ENCODE peak calls at places on chromosomes 16 and 17, in eight cellular contexts. Z, M, A, V, Q, C, K and E are unnamed samples.

GRCh38 chr16:5575846-5576245 is 478.3 kb upstream of the EEF2KMT start:
- DNase-seq in A (no peak), V (no peak), M (no peak), C (no peak), Q (no peak), K (no peak), Z (no peak), E (no peak)

GRCh38 chr17:59388070-59388556 is 56.7 kb downstream of the YPEL2 start:
- DNase-seq in A (no peak), Z (no peak), K (no peak), C (no peak), Q (no peak), V (no peak), M (no peak), E (no peak)

GRCh38 chr17:80371196-80371595 is 43.8 kb upstream of the ENDOV start:
- DNase-seq in C (no peak), K (no peak), Q (no peak), V (no peak), M (no peak), A (no peak), Z (no peak), E (no peak)

GRCh38 chr16:22313876-22314470 is 16.8 kb downstream of the POLR3E start:
- DNase-seq in A (no peak), Q (no peak), M (no peak), C (no peak), V (no peak), Z (no peak), K (no peak), E (no peak)

GRCh38 chr16:11742041-11742535 is 569 bp downstream of the TXNDC11 start:
- DNase-seq in Z (peak; percentile 61), V (peak; percentile 81), M (peak; percentile 57), Q (peak; percentile 39), C (peak; percentile 61), K (peak; percentile 6), A (peak; percentile 56), E (peak; percentile 42)

GRCh38 chr17:8865811-8866210 is 1.7 kb downstream of the PIK3R6 start:
- DNase-seq in M (no peak), Q (no peak), A (no peak), C (no peak), V (no peak), Z (no peak), K (no peak), E (no peak)

GRCh38 chr17:77446959-77447634 is 306.3 kb downstream of the SEC14L1 start:
- DNase-seq in K (peak; percentile 86), Q (peak; percentile 56), C (no peak), Z (no peak), A (no peak), M (no peak), V (no peak), E (no peak)

GRCh38 chr17:43943769-43944418 is 1.6 kb upstream of the PPY start:
- DNase-seq in Z (peak; percentile 85), C (peak; percentile 83), V (peak; percentile 90), Q (peak; percentile 72), K (peak; percentile 82), A (peak; percentile 85), M (peak; percentile 87), E (peak; percentile 83)

GRCh38 chr16:23319861-23320615 is 17.9 kb downstream of the SCNN1B start:
- DNase-seq in V (no peak), K (no peak), A (no peak), C (no peak), Q (no peak), M (no peak), Z (no peak), E (no peak)
- H3K4me3 ChIP-seq in V (no peak overlapping the region), K (no peak overlapping the region), A (no peak overlapping the region), C (no peak overlapping the region), Q (no peak overlapping the region), M (no peak overlapping the region), Z (no peak overlapping the region), E (no peak overlapping the region)

GRCh38 chr17:39678340-39679116 is 9.3 kb downstream of the PGAP3 start:
- DNase-seq in Q (no peak), A (no peak), C (no peak), K (no peak), Z (peak; percentile 93), M (no peak), V (peak; percentile 45), E (no peak)

GRCh38 chr17:39677581-39678339 is 9.5 kb downstream of the PNMT start:
- DNase-seq in A (peak; percentile 75), Q (no peak), V (peak; percentile 74), Z (no peak), K (no peak), C (peak; percentile 75), M (no peak), E (no peak)

GRCh38 chr17:39675390-39676082 is 7.3 kb downstream of the PNMT start:
- DNase-seq in V (peak; percentile 44), K (no peak), Z (no peak), M (no peak), Q (no peak), A (no peak), C (no peak), E (no peak)

GRCh38 chr17:39676198-39676819 is 8.1 kb downstream of the PNMT start:
- DNase-seq in K (no peak), A (peak; percentile 87), M (no peak), C (no peak), V (peak; percentile 82), Q (no peak), Z (peak; percentile 83), E (no peak)

DNA sequence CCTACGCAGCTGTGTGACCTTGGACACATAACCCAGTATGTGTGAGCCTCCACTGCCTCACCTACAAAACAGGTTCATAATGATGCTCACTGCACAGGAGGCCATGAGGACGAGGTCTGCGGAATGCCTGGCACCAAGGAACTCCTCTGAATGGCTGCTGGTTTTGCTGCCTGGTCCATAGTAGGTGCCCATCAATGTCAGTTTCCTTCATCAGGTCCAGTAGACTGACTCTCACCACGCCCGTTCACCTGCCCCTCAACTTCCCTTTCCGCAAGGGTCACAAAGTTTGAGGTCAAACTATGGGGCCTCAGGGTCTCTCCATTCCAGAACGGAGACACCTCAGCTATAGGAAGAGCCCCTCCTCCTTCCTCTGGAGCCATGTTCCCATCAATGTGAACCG is 8.8 kb downstream of the PNMT start:
- DNase-seq in V (peak; percentile 47), Z (no peak), C (no peak), A (no peak), K (no peak), Q (no peak), M (no peak), E (no peak)
- H3K4me1 ChIP-seq in V (peaks cover 24% of the 10 kb centered on the region), Z (peaks cover 20% of the 10 kb centered on the region), C (peaks cover 60% of the 10 kb centered on the region), A (peaks cover 19% of the 10 kb centered on the region), K (no peaks in the 10 kb centered on the region), Q (no peaks in the 10 kb centered on the region), M (no peaks in the 10 kb centered on the region), E (no peaks in the 10 kb centered on the region)

DNA sequence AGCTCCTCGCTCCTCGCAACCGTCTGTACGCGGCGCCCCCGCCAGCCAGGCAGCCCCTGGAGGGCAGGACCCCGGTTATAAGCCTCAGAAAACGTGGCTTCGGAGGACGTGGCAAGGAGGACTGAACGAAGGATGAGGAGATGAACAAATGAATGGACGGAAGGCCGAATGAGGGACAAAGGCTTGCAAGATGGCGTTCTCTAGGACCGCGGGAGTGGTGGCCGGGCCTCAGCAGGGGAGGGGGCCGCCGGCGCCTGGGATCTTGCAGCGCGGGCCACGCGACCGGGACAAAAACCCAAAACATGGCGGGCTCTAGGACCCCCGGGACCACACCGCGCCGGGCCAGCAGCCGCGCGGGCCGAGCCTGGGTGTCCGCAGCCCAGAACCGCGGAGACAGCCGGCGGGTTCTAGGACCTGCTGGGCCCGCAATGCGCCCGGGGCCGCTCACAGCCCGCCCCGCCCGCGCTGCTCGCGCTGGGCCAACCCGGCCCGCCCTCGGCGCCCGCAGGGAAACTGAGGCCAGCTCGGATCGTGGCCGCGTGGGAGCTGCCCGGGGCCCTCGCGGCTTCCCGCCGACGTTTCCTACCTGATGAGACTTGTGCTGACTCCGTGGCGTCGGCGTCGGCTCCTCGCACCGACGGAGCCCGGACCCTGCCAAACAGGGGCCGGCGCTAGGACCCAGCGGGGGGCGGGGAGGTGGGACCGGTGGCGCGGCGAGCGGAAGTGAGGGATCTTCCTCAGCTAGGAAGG is 792 bp downstream of the ZNF668 start:
- DNase-seq in C (peak; percentile 95), Z (peak; percentile 96), K (peak; percentile 91), A (peak; percentile 93), V (peak; percentile 94), M (peak; percentile 96), Q (peak; percentile 90), E (peak; percentile 87)
- H3K4me3 ChIP-seq in C (peak overlapping the region; percentile 93), Z (peak overlapping the region; percentile 80), K (peak overlapping the region; percentile 88), A (peak overlapping the region; percentile 84), V (peak overlapping the region; percentile 98), M (peak overlapping the region; percentile 81), Q (peak overlapping the region; percentile 73), E (peak overlapping the region; percentile 94)

GRCh38 chr16:67397812-67398545 is 4.7 kb upstream of the TPPP3 start:
- DNase-seq in V (no peak), C (no peak), Q (no peak), A (no peak), M (no peak), Z (no peak), K (no peak), E (no peak)

GRCh38 chr16:67396775-67397450 is 3.6 kb upstream of the TPPP3 start:
- DNase-seq in V (no peak), M (no peak), Z (no peak), A (no peak), Q (no peak), C (no peak), K (no peak), E (no peak)

GRCh38 chr16:67396159-67396774 is 3.0 kb upstream of the TPPP3 start:
- DNase-seq in A (peak; percentile 89), Z (peak; percentile 96), V (peak; percentile 85), Q (peak; percentile 79), M (peak; percentile 96), C (peak; percentile 81), K (peak; percentile 79), E (peak; percentile 59)

GRCh38 chr16:67398546-67399217 is 5.4 kb upstream of the TPPP3 start:
- DNase-seq in A (no peak), M (no peak), Q (no peak), V (no peak), C (no peak), K (no peak), Z (no peak), E (no peak)

GRCh38 chr16:67397451-67397801 is 4.1 kb upstream of the TPPP3 start:
- DNase-seq in Z (no peak), A (no peak), K (no peak), V (peak; percentile 88), C (peak; percentile 67), M (no peak), Q (no peak), E (no peak)
- H3K4me1 ChIP-seq in Z (peaks cover 21% of the 10 kb centered on the region), A (peaks cover 34% of the 10 kb centered on the region), K (peaks cover 19% of the 10 kb centered on the region), V (peaks cover 37% of the 10 kb centered on the region), C (peaks cover 41% of the 10 kb centered on the region), M (peaks cover 1% of the 10 kb centered on the region), Q (peaks cover 28% of the 10 kb centered on the region), E (peaks cover 12% of the 10 kb centered on the region)

DNA sequence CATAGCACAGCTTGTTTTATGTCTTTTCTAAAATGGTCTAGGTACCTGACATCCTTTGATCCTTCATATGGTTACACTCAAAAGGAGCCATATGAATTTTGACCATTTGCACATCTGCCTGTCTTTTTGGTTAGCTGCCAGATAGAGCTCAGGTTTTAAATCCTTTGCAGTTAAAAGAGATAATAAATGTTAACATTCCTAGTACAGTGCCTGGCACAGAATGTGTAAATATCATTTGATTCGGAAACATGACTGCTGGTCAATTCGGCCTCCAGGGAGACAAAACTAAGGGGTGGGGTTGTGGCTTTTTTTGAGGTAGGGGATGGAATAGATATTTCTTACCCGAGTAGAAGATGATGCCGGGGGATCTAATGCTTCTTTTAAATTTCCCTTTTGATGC is 64.2 kb downstream of the FTO start:
- DNase-seq in Q (no peak), V (no peak), C (no peak), K (no peak), A (no peak), Z (no peak), M (no peak), E (no peak)
- H3K4me3 ChIP-seq in Q (no peak overlapping the region), V (no peak overlapping the region), C (no peak overlapping the region), K (no peak overlapping the region), A (no peak overlapping the region), Z (no peak overlapping the region), M (no peak overlapping the region), E (no peak overlapping the region)